ENCODE peak calls at places on chromosomes 16 and 17, in four cellular contexts. X is AG04450, V is GM20000, W is right atrium auricular region. H is an unnamed sample.

GRCh38 chr17:68461589-68461988 is 4.3 kb upstream of the WIPI1 start:
- DNase-seq in X (no peak), W (no peak), V (no peak), H (no peak)

GRCh38 chr16:56488035-56488434 is 31.8 kb downstream of the BBS2 start:
- DNase-seq in W (no peak), X (no peak), V (no peak), H (no peak)

GRCh38 chr17:57375770-57376181 is 119.5 kb downstream of the MSI2 start:
- DNase-seq in V (no peak), W (no peak), X (no peak), H (no peak)

GRCh38 chr17:43006639-43007551 is at the start of gene IFI35:
- DNase-seq in X (peak), W (peak), V (peak), H (peak)

GRCh38 chr16:53457670-53458069 is 23.4 kb downstream of the RBL2 start:
- DNase-seq in W (no peak), V (peak), X (no peak), H (peak)

GRCh38 chr17:17433260-17433659 is 43.5 kb upstream of the MED9 start:
- DNase-seq in W (no peak), V (no peak), X (no peak), H (no peak)

GRCh38 chr16:19696961-19697360 is 21.1 kb downstream of the KNOP1 start:
- DNase-seq in W (no peak), X (no peak), V (no peak), H (no peak)

GRCh38 chr17:76243826-76244679 is 3.8 kb upstream of the RNF157 start:
- DNase-seq in X (no peak), V (no peak), W (no peak), H (no peak)

GRCh38 chr16:76816475-76816874 is 374.5 kb upstream of the MON1B start:
- DNase-seq in X (no peak), V (no peak), W (no peak), H (no peak)

GRCh38 chr16:25023541-25023940 is 8.4 kb upstream of the ARHGAP17 start:
- DNase-seq in V (no peak), W (no peak), X (no peak), H (no peak)

GRCh38 chr16:85912271-85912974 is 13.5 kb downstream of the IRF8 start:
- DNase-seq in X (peak), W (no peak), V (no peak), H (no peak)

H was measured in stimulated activated naive B cell treated with anti-CD40 and anti-IgM and Interleukin-4, amounts not matched to agents 10 μg/mL and 1 μg/mL and 100 μg/mL, for 72 hours.